ENCODE peak calls at places on chromosomes 11 and 22, in four cellular contexts. L is GM12878, N is HL-60, Y is K562. M is an unnamed sample.
A peak's percentile ranks its signal among the peaks of the same experiment; 100 is the strongest.

GRCh38 chr11:17459211-17459610 is 17.4 kb downstream of the ABCC8 start:
- DNase-seq in L (no peak), N (no peak), Y (no peak), M (no peak)

GRCh38 chr11:131977854-131978253 is 607.4 kb downstream of the NTM start:
- DNase-seq in L (no peak), N (no peak), Y (no peak), M (no peak)

GRCh38 chr11:126345759-126346585 is 9.5 kb upstream of the ST3GAL4 start:
- DNase-seq in L (no peak), N (peak; percentile 84), Y (peak; percentile 88), M (no peak)

GRCh38 chr11:9330387-9331384 is 16.3 kb upstream of the TMEM41B start:
- DNase-seq in L (no peak), N (no peak), Y (no peak), M (no peak)

GRCh38 chr11:67337257-67337656 is 16.1 kb downstream of the POLD4 start:
- DNase-seq in L (no peak), N (no peak), Y (no peak), M (no peak)

GRCh38 chr11:117010808-117011540 is 87.3 kb downstream of the SIK3 start:
- DNase-seq in L (no peak), N (no peak), Y (no peak), M (no peak)

GRCh38 chr11:36356201-36356600 is 60.1 kb downstream of the PRR5L start:
- DNase-seq in L (peak; percentile 57), N (no peak), Y (no peak), M (no peak)

GRCh38 chr11:134363592-134363991 is 31.8 kb downstream of the GLB1L2 start:
- DNase-seq in L (no peak), N (no peak), Y (no peak), M (no peak)

GRCh38 chr11:14369598-14369997 is 10.6 kb upstream of the RRAS2 start:
- DNase-seq in L (no peak), N (no peak), Y (no peak), M (no peak)

GRCh38 chr11:114228401-114229061 is 67.7 kb upstream of the NNMT start:
- DNase-seq in L (no peak), N (no peak), Y (no peak), M (no peak)

GRCh38 chr11:77188912-77189491 is 61.0 kb downstream of the MYO7A start:
- DNase-seq in L (no peak), N (no peak), Y (no peak), M (no peak)

GRCh38 chr11:29324328-29324727 is 692.5 kb downstream of the KCNA4 start:
- DNase-seq in L (no peak), N (no peak), Y (no peak), M (no peak)

GRCh38 chr11:133402551-133402950 is 129.8 kb downstream of the OPCML start:
- DNase-seq in L (no peak), N (no peak), Y (no peak), M (no peak)

GRCh38 chr22:50545522-50546325 is at the start of gene KLHDC7B:
- DNase-seq in L (no peak), N (no peak), Y (no peak), M (no peak)

GRCh38 chr22:24106385-24107381 is 74.6 kb upstream of the SUSD2 start:
- DNase-seq in L (peak; percentile 41), N (no peak), Y (no peak), M (peak; percentile 30)

GRCh38 chr22:24108073-24108472 is 73.2 kb upstream of the SUSD2 start:
- DNase-seq in L (no peak), N (no peak), Y (no peak), M (no peak)

GRCh38 chr22:24109649-24110048 is 71.6 kb upstream of the SUSD2 start:
- DNase-seq in L (no peak), N (no peak), Y (no peak), M (no peak)

GRCh38 chr22:24105661-24106060 is 75.6 kb upstream of the SUSD2 start:
- DNase-seq in L (no peak), N (no peak), Y (no peak), M (no peak)

DNA sequence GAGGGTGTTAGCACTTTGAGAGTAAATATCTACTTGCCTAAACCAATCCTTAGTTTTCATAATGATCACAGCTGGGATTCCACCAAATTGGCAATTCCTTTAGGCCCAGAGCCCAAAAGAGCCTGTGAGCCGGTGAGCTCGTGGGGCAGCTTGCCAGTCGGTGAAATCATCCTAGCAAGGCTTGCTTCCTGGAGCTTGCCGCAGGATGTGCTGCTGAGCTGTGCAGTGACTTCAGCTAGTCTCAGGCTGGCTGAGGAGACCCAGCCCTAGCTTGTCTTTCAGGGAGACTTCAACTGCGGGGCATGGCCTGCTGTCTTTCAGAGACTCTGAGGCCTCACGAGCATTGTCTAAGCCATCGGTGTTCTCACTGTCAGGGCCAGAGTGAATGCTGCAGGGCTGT is 73.6 kb upstream of the SUSD2 start:
- DNase-seq in L (no peak), N (no peak), Y (no peak), M (no peak)
- TF ChIP-seq SPI1 in L (no peak), N (no peak), Y (no peak), M (no peak)

GRCh38 chr22:38863531-38864131 is 8.4 kb downstream of the CBX6 start:
- DNase-seq in L (no peak), N (no peak), Y (no peak), M (no peak)
- TF ChIP-seq POLR2AphosphoS5 in L (no peak), N (no peak), Y (no peak), M (no peak)

DNA sequence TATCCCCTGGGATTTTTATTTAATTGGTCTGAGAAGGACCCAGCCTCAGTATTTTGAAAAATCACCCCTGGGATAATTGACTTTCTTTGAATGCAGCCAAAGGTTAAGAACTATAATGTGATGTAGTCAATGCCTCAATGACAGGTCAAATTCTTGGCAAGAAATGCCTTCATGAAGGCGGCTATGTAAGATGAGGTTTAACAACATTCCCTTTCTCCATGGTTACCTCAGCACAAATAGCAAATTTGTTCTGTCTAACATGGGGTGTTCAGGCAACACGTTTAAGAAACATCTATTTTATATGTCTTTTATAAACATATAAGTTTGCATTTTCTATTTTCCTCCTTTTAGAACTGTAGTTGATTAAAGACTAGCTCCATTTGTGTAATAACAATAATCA is 5.3 kb downstream of the SLN start:
- DNase-seq in L (no peak), N (no peak), Y (no peak), M (no peak)
- TF ChIP-seq SPI1 in L (no peak), N (no peak), Y (no peak), M (no peak)

DNA sequence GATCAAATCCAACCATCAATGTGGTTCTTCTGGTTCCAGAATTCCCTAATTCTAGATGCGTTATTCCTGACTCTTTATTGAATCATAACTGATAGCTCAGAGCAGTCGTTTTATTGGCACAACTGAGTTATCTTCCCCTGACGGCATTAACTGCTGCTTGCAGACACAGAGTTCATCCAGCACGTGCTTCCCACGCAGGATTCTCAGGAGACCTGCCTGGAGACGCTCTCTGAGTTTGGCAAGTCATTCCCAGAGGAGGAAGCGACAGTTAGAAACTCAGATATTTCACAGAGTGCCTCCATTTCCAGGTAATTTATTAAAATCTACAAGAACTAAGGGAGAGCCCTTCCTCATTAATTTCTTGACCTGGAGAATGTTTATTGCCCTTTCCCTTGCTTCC is 35.4 kb upstream of the PHF21B start:
- DNase-seq in L (no peak), N (no peak), Y (no peak), M (no peak)
- TF ChIP-seq POLR2AphosphoS5 in L (no peak), N (no peak), Y (no peak), M (no peak)

DNA sequence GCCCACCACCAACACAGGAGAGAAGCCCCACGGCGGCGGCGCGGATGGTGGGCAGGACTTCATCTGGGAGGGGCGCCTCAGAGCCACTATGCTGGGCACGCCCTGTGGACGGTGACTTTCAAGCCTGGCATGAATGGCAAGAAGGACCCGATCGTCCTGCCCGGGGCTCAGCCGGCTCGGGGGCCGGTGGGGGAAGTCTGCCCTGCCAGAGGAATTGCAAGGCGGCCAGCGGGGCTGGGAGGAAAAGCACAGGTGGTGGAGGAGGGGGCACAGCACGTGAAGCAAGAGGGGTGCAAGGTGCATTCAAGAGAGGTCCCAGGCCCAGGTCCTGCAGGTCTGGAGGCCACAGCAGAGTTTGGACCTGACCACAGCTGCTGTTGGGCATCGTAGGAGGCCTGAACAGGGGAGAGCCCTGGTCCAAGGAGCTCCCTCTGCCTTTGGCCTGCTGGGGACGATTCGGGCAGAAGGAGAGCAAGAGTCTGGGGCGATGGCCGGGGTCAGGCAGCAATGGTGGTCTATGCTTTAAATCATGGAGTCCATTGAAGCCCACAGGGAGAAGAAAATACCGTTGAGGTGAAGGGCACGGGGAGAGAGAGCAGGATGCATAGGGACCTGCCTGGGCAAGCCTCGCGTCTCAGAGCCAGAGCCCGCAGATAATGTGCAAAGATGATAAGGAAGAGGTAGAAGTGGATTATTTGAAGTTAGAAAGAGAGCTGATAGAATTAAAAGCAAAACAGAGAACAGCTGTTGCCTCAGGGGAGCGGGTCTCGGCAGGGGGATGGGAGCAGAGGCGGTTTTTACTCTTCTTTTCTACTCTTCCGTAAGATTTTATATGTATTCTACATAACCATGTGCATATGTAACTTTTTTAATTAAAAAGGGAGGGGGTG is 82.6 kb upstream of the SHISAL1 start:
- DNase-seq in L (no peak), N (no peak), Y (no peak), M (no peak)
- TF ChIP-seq SPI1 in L (no peak), N (no peak), Y (no peak), M (no peak)

GRCh38 chr11:63917685-63918523 is 940 bp upstream of the RCOR2 start:
- DNase-seq in L (no peak), N (peak; percentile 45), Y (peak; percentile 82), M (no peak)
- TF ChIP-seq POLR2AphosphoS5 in L (no peak), N (no peak), Y (no peak), M (no peak)

GRCh38 chr11:3003396-3004231 is 11.5 kb upstream of the NAP1L4 start:
- DNase-seq in L (no peak), N (no peak), Y (no peak), M (no peak)
- TF ChIP-seq SPI1 in L (no peak), N (no peak), Y (no peak), M (no peak)

GRCh38 chr11:64920124-64920523 is 3.1 kb upstream of the ATG2A start:
- DNase-seq in L (no peak), N (no peak), Y (no peak), M (no peak)
- TF ChIP-seq POLR2AphosphoS5 in L (no peak), N (no peak), Y (no peak), M (no peak)

M was measured in GM12891.